ENCODE peak calls at places on chromosomes 13 and 19, in eight cellular contexts. M is M059J; Z is kidney; D is retina; H is stimulated activated CD4-positive, alpha-beta T cell treated with anti-CD3 and anti-CD28 coated beads, Interleukin-2, amount 100 ng/mL, for 48 hours; C is omental fat pad; F is CD4-positive, alpha-beta T cell; Q is astrocyte of the hippocampus. A is an unnamed sample.

GRCh38 chr19:53652476-53652875 is 20.7 kb downstream of the DPRX start:
- DNase-seq in H (no peak), M (no peak), Z (no peak), C (no peak), D (no peak), F (no peak), Q (no peak), A (no peak)

GRCh38 chr13:113349050-113349449 is 14.9 kb downstream of the GRTP1 start:
- DNase-seq in M (no peak), Z (peak), F (no peak), H (no peak), C (no peak), Q (no peak), D (no peak), A (no peak)

GRCh38 chr19:35345671-35346111 is 2.0 kb upstream of the FFAR1 start:
- DNase-seq in F (no peak), D (no peak), Z (no peak), H (no peak), Q (no peak), M (no peak), C (peak), A (no peak)

GRCh38 chr19:35299523-35300339 is 7.8 kb downstream of the MAG start:
- DNase-seq in Q (no peak), C (no peak), H (no peak), Z (no peak), M (no peak), D (no peak), F (no peak), A (no peak)

GRCh38 chr13:34310539-34310938 is 492.6 kb downstream of the RFC3 start:
- DNase-seq in Z (no peak), F (no peak), Q (no peak), H (no peak), M (no peak), D (no peak), C (no peak), A (no peak)

GRCh38 chr13:90103099-90103784 is 1244.2 kb upstream of the MIR17HG start:
- DNase-seq in C (no peak), H (no peak), F (no peak), Z (peak), M (no peak), Q (no peak), D (no peak), A (no peak)

GRCh38 chr13:33717775-33718174 is 100.2 kb upstream of the RFC3 start:
- DNase-seq in C (no peak), M (no peak), F (no peak), Q (no peak), H (no peak), Z (no peak), D (no peak), A (no peak)

GRCh38 chr13:113118328-113119021 is 4.1 kb upstream of the F10 start:
- DNase-seq in D (no peak), H (no peak), F (no peak), C (no peak), Q (no peak), Z (peak), M (no peak), A (no peak)

GRCh38 chr13:24680258-24680920 is at the start of gene ATP12A:
- DNase-seq in D (peak), M (no peak), Q (peak), Z (no peak), F (peak), H (no peak), C (no peak), A (peak)

GRCh38 chr19:19550454-19550842 is 12.4 kb downstream of the CILP2 start:
- DNase-seq in F (no peak), Q (peak), H (no peak), Z (no peak), M (peak), C (no peak), D (no peak), A (no peak)

GRCh38 chr13:74423434-74423833 is 289.2 kb upstream of the KLF12 start:
- DNase-seq in D (no peak), Z (no peak), F (no peak), Q (peak), M (no peak), H (no peak), C (no peak), A (no peak)

GRCh38 chr13:25300861-25301346 is 521 bp upstream of the NUP58 start:
- DNase-seq in F (no peak), D (peak), Z (peak), M (no peak), Q (no peak), H (no peak), C (no peak), A (no peak)

GRCh38 chr19:29653398-29653797 is 11.9 kb upstream of the PLEKHF1 start:
- DNase-seq in F (no peak), D (no peak), H (no peak), C (no peak), Q (no peak), M (no peak), Z (no peak), A (no peak)

GRCh38 chr13:34863360-34864135 is 78.5 kb upstream of the NBEA start:
- DNase-seq in Q (peak), C (no peak), M (peak), F (no peak), H (no peak), D (no peak), Z (no peak), A (no peak)

GRCh38 chr13:94112227-94112626 is 367.3 kb downstream of the DCT start:
- DNase-seq in D (peak), C (no peak), Z (no peak), H (no peak), F (no peak), Q (peak), M (peak), A (peak)

GRCh38 chr13:59710995-59711701 is 452.6 kb downstream of the DIAPH3 start:
- DNase-seq in Z (no peak), Q (no peak), C (no peak), F (no peak), H (no peak), D (no peak), M (peak), A (no peak)

GRCh38 chr13:35963982-35964665 is 167.1 kb downstream of the DCLK1 start:
- DNase-seq in C (no peak), Z (no peak), H (no peak), F (no peak), D (no peak), Q (no peak), M (no peak), A (no peak)

GRCh38 chr19:18460313-18460712 is 22.4 kb upstream of the ISYNA1 start:
- DNase-seq in Q (peak), Z (peak), H (no peak), C (peak), M (peak), F (no peak), D (no peak), A (no peak)

GRCh38 chr19:16293133-16294085 is 31.2 kb upstream of the KLF2 start:
- DNase-seq in Z (peak), Q (peak), M (peak), C (peak), D (no peak), F (no peak), H (no peak), A (no peak)

GRCh38 chr19:47247308-47247990 is 8.9 kb upstream of the CCDC9 start:
- DNase-seq in Q (peak), C (peak), D (peak), F (peak), Z (peak), H (peak), M (peak), A (peak)

GRCh38 chr13:77980592-77980991 is 62.0 kb upstream of the EDNRB start:
- DNase-seq in Q (peak), M (peak), Z (no peak), F (no peak), H (no peak), C (no peak), D (no peak), A (no peak)

GRCh38 chr13:25114220-25114619 is 18.3 kb downstream of the PABPC3 start:
- DNase-seq in Q (peak), D (peak), Z (peak), M (peak), H (peak), C (no peak), F (peak), A (peak)

GRCh38 chr13:39132286-39132685 is 94.0 kb downstream of the NHLRC3 start:
- DNase-seq in C (no peak), M (peak), F (no peak), H (no peak), Z (no peak), D (no peak), Q (peak), A (no peak)

GRCh38 chr13:93723316-93723715 is 496.7 kb downstream of the GPC6 start:
- DNase-seq in M (no peak), D (no peak), F (no peak), H (no peak), Z (no peak), C (no peak), Q (no peak), A (no peak)

GRCh38 chr13:32840840-32841713 is 175.1 kb upstream of the KL start:
- DNase-seq in H (no peak), M (peak), F (no peak), D (no peak), C (no peak), Q (peak), Z (no peak), A (no peak)

GRCh38 chr13:51714663-51715168 is 89.2 kb downstream of the DHRS12 start:
- DNase-seq in M (peak), Q (peak), C (no peak), D (no peak), F (no peak), Z (no peak), H (no peak), A (no peak)

GRCh38 chr13:46572758-46573384 is 19.9 kb downstream of the LRCH1 start:
- DNase-seq in D (no peak), F (no peak), H (no peak), M (no peak), Q (no peak), Z (no peak), C (no peak), A (no peak)

GRCh38 chr19:18504886-18505610 is 16.8 kb downstream of the ELL start:
- DNase-seq in D (no peak), Z (no peak), M (no peak), Q (no peak), F (no peak), C (no peak), H (no peak), A (no peak)

GRCh38 chr13:29935309-29935981 is 85.0 kb upstream of the UBL3 start:
- DNase-seq in M (no peak), H (peak), Z (no peak), Q (no peak), F (peak), D (no peak), C (no peak), A (no peak)

GRCh38 chr13:47298506-47298905 is 401.7 kb upstream of the HTR2A start:
- DNase-seq in D (no peak), F (no peak), Q (no peak), C (no peak), Z (no peak), H (no peak), M (peak), A (no peak)

GRCh38 chr13:44280461-44280860 is 93.2 kb upstream of the SERP2 start:
- DNase-seq in Q (no peak), D (no peak), Z (no peak), F (no peak), C (no peak), M (no peak), H (no peak), A (no peak)

GRCh38 chr19:19447536-19448237 is 42.2 kb downstream of the GATAD2A start:
- DNase-seq in C (no peak), Q (no peak), H (no peak), Z (peak), D (peak), F (peak), M (no peak), A (no peak)

GRCh38 chr19:19459099-19459498 is 53.6 kb downstream of the GATAD2A start:
- DNase-seq in Z (no peak), C (no peak), Q (no peak), D (no peak), H (no peak), F (no peak), M (peak), A (no peak)

GRCh38 chr19:35959040-35959967 is 23.1 kb downstream of the LRFN3 start:
- DNase-seq in H (peak), M (no peak), D (peak), Q (peak), Z (peak), F (peak), C (no peak), A (no peak)

GRCh38 chr13:114116734-114117133 is 15.7 kb downstream of the RASA3 start:
- DNase-seq in Q (no peak), F (no peak), C (no peak), H (no peak), M (no peak), D (no peak), Z (peak), A (no peak)

GRCh38 chr19:29606420-29606747 is 301 bp downstream of the POP4 start:
- DNase-seq in H (no peak), Z (no peak), F (no peak), C (no peak), M (no peak), D (no peak), Q (no peak), A (no peak)

GRCh38 chr19:38710928-38711725 is 33.1 kb downstream of the CAPN12 start:
- DNase-seq in D (no peak), Q (no peak), C (no peak), Z (no peak), F (no peak), M (peak), H (no peak), A (no peak)

GRCh38 chr19:571127-571974 is 1.0 kb upstream of the BSG start:
- DNase-seq in D (peak), Q (peak), F (peak), C (no peak), M (peak), H (peak), Z (peak), A (peak)

GRCh38 chr13:24307211-24308067 is 1.9 kb upstream of the C1QTNF9 start:
- DNase-seq in F (no peak), C (no peak), H (no peak), D (no peak), Z (no peak), M (no peak), Q (peak), A (peak)